ENCODE peak calls at places on chromosomes 7 and 10, in five cellular contexts. One of them, this sample, is unnamed.

GRCh38 chr7:120272896-120273475 is at the start of gene KCND2:
- DNase-seq in mucosa of descending colon: no peak
- DNase-seq in IMR-90: no peak
- DNase-seq in prostate gland: no peak
- DNase-seq in stomach: no peak
- DNase-seq in this sample: no peak

GRCh38 chr7:135716677-135717238 is 11.2 kb downstream of the SLC13A4 start:
- DNase-seq in mucosa of descending colon: no peak
- DNase-seq in prostate gland: no peak
- DNase-seq in IMR-90: peak; percentile 88
- DNase-seq in stomach: no peak
- DNase-seq in this sample: no peak

GRCh38 chr7:48279420-48279819 is 108.2 kb downstream of the ABCA13 start:
- DNase-seq in mucosa of descending colon: no peak
- DNase-seq in stomach: no peak
- DNase-seq in IMR-90: no peak
- DNase-seq in prostate gland: no peak
- DNase-seq in this sample: no peak

GRCh38 chr7:4650471-4651047 is 31.5 kb upstream of the FOXK1 start:
- DNase-seq in prostate gland: no peak
- DNase-seq in IMR-90: peak; percentile 23
- DNase-seq in stomach: no peak
- DNase-seq in mucosa of descending colon: no peak
- DNase-seq in this sample: peak; percentile 44

GRCh38 chr7:158771213-158771817 is 58.0 kb downstream of the ESYT2 start:
- DNase-seq in prostate gland: no peak
- DNase-seq in IMR-90: no peak
- DNase-seq in mucosa of descending colon: no peak
- DNase-seq in stomach: no peak
- DNase-seq in this sample: peak; percentile 40

GRCh38 chr10:1116051-1116450 is 59.9 kb downstream of the WDR37 start:
- DNase-seq in mucosa of descending colon: no peak
- DNase-seq in IMR-90: no peak
- DNase-seq in prostate gland: no peak
- DNase-seq in stomach: no peak
- DNase-seq in this sample: peak; percentile 33

GRCh38 chr7:37284285-37284684 is 164.4 kb downstream of the ELMO1 start:
- DNase-seq in IMR-90: no peak
- DNase-seq in stomach: no peak
- DNase-seq in prostate gland: no peak
- DNase-seq in mucosa of descending colon: no peak
- DNase-seq in this sample: no peak

GRCh38 chr10:84076047-84076388 is 63.3 kb upstream of the GHITM start:
- DNase-seq in prostate gland: no peak
- DNase-seq in IMR-90: peak; percentile 70
- DNase-seq in mucosa of descending colon: no peak
- DNase-seq in stomach: no peak
- DNase-seq in this sample: no peak

This sample was measured in left lobe of liver.